ENCODE peak calls at places on chromosomes 11 and 22, in ten cellular contexts. C is GM19239; O is activated CD8-positive, alpha-beta T cell treated with anti-CD3 and anti-CD28 coated beads, Interleukin-2, amount 10 ng/mL, durations not matched to agents 7 days and 5 days; A is T-helper 9 cell; Y is MM.1S; D is AG09319; B is activated naive CD8-positive, alpha-beta T cell treated with anti-CD3 and anti-CD28 coated beads, Interleukin-2, amount 50 U/mL, for 24 hours; P is activated naive CD4-positive, alpha-beta T cell treated with Interleukin-2 at 50 U/mL for 16 hours; G is ureter; I is fibroblast of gingiva. H is an unnamed sample.

GRCh38 chr11:62556102-62556871 is 9.7 kb upstream of the AHNAK start:
- DNase-seq in C (no peak), O (peak), A (peak), Y (peak), D (peak), B (peak), P (peak), G (peak), I (peak), H (peak)

GRCh38 chr22:44085743-44086741 is 61.9 kb downstream of the PARVB start:
- DNase-seq in C (peak), O (peak), A (no peak), Y (peak), D (peak), B (no peak), P (no peak), G (peak), I (peak), H (peak)

GRCh38 chr11:119015054-119015611 is 3.0 kb downstream of the RPS25 start:
- DNase-seq in C (no peak), O (no peak), A (no peak), Y (no peak), D (no peak), B (no peak), P (no peak), G (no peak), I (no peak), H (no peak)

GRCh38 chr11:77154381-77155081 is 26.5 kb downstream of the MYO7A start:
- DNase-seq in C (no peak), O (no peak), A (no peak), Y (no peak), D (no peak), B (no peak), P (no peak), G (no peak), I (no peak), H (no peak)

GRCh38 chr11:113384551-113384950 is 3.0 kb upstream of the ANKK1 start:
- DNase-seq in C (no peak), O (no peak), A (no peak), Y (no peak), D (peak), B (no peak), P (no peak), G (peak), I (peak), H (peak)

GRCh38 chr11:108019870-108020540 is 11.3 kb downstream of the CUL5 start:
- DNase-seq in C (no peak), O (no peak), A (no peak), Y (no peak), D (no peak), B (no peak), P (no peak), G (no peak), I (peak), H (no peak)

GRCh38 chr11:13135385-13136271 is 126.5 kb downstream of the RASSF10 start:
- DNase-seq in C (no peak), O (no peak), A (no peak), Y (no peak), D (peak), B (no peak), P (no peak), G (no peak), I (peak), H (peak)

GRCh38 chr11:7655253-7656217 is 17.8 kb downstream of the CYB5R2 start:
- DNase-seq in C (no peak), O (no peak), A (no peak), Y (no peak), D (no peak), B (no peak), P (no peak), G (peak), I (no peak), H (no peak)

GRCh38 chr22:44611880-44612496 is 90.0 kb upstream of the PRR5 start:
- DNase-seq in C (no peak), O (no peak), A (no peak), Y (no peak), D (no peak), B (no peak), P (no peak), G (no peak), I (no peak), H (no peak)

GRCh38 chr11:69393178-69393832 is 88.2 kb upstream of the LINC01488 start:
- DNase-seq in C (no peak), O (no peak), A (no peak), Y (no peak), D (no peak), B (no peak), P (no peak), G (no peak), I (no peak), H (no peak)

GRCh38 chr11:12799373-12799835 is 125.2 kb downstream of the TEAD1 start:
- DNase-seq in C (no peak), O (no peak), A (no peak), Y (no peak), D (no peak), B (no peak), P (no peak), G (no peak), I (no peak), H (no peak)